ENCODE peak calls at places on chromosomes 13 and 19, in four cellular contexts. K is body of pancreas, U is epithelial cell of proximal tubule, P is IMR-90. A is an unnamed sample.

GRCh38 chr13:113566227-113566561 is 18.4 kb upstream of the TFDP1 start:
- DNase-seq in K (no peak), U (no peak), P (no peak), A (no peak)

GRCh38 chr19:46351241-46352041 is 4.6 kb downstream of the PPP5C start:
- DNase-seq in K (peak), U (no peak), P (peak), A (no peak)

GRCh38 chr13:58059624-58060023 is 428.1 kb downstream of the PCDH17 start:
- DNase-seq in K (no peak), U (no peak), P (no peak), A (no peak)

GRCh38 chr19:4456566-4456842 is 1.1 kb downstream of the UBXN6 start:
- DNase-seq in K (no peak), U (no peak), P (peak), A (no peak)

GRCh38 chr13:85725433-85725832 is 73.8 kb downstream of the SLITRK6 start:
- DNase-seq in K (no peak), U (no peak), P (no peak), A (no peak)

GRCh38 chr13:90912247-90912646 is 435.2 kb upstream of the MIR17HG start:
- DNase-seq in K (no peak), U (no peak), P (no peak), A (no peak)

GRCh38 chr19:3340340-3340739 is 26.0 kb upstream of the NFIC start:
- DNase-seq in K (no peak), U (no peak), P (no peak), A (no peak)

GRCh38 chr13:95343944-95344343 is 42.7 kb upstream of the ABCC4 start:
- DNase-seq in K (no peak), U (no peak), P (no peak), A (no peak)

GRCh38 chr13:91647361-91647970 is 249.0 kb downstream of the GPC5 start:
- DNase-seq in K (peak), U (no peak), P (peak), A (no peak)

GRCh38 chr13:71213252-71213821 is 653.7 kb downstream of the DACH1 start:
- DNase-seq in K (no peak), U (no peak), P (no peak), A (no peak)

GRCh38 chr19:13045812-13046211 is 50.5 kb downstream of the NFIX start:
- DNase-seq in K (no peak), U (no peak), P (no peak), A (no peak)

GRCh38 chr19:2302319-2303208 is 5.4 kb downstream of the LINGO3 start:
- DNase-seq in K (peak), U (no peak), P (peak), A (no peak)
- TF ChIP-seq CTCF in K (no peak), U (no peak), P (no peak), A (no peak)

DNA sequence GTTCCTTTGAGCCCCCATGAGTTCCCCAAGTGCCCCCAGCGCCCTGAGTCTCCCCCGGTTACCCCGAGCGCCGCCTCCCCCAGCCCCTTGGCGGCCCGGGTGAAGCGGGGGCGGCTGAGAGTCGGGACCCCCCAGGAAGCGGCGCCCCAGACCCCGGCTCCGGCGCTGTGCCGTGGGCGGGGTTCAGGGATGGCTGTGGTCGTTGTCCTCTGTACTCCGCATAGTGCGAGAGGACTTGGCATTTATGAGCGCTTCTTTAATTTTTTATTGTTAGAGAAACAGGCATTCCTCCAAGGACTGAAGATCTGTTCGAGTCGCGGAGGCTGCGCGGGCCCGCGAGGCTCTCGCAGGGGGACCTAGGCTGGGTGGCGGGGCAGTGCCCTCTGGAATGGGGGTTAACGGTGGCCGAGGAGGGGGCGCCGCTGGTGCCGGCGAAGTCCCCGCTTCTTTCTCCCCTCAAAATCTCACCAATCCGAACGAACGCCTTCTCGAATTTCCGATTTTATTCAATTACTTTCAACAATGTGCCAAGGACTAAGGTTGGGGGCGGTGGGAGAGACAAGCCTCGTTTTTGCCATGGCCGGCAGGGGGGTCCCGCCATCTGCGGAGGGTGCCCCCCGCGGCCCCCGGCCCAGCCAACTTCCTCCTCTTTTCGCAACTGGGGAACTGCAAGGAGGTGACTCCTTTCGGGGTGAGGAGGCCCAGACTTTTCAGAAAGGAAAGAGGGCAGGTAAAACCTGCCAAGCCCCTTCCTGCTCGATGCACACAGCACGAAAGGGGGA is 595 bp upstream of the GJB2 start:
- DNase-seq in K (no peak), U (no peak), P (no peak), A (no peak)
- H3K4me3 ChIP-seq in K (peak), U (peak), P (peak), A (peak)

GRCh38 chr13:33286143-33286542 is 588 bp upstream of the STARD13 start:
- DNase-seq in K (no peak), U (no peak), P (no peak), A (no peak)
- TF ChIP-seq CTCF in K (no peak), U (no peak), P (no peak), A (no peak)

GRCh38 chr19:30076101-30076551 is 134.1 kb downstream of the URI1 start:
- DNase-seq in K (no peak), U (no peak), P (no peak), A (no peak)
- H3K4me3 ChIP-seq in K (no peak), U (no peak), P (no peak), A (no peak)

A was measured in AG04449.